ENCODE peak calls at places on chromosomes 6 and 20, in seven cellular contexts. I is cardiac fibroblast, Q is fibroblast of the aortic adventitia, R is PC-3, Y is epithelial cell of proximal tubule, P is uterus, O is IMR-90. M is an unnamed sample.

GRCh38 chr20:58587467-58587866 is 63.6 kb upstream of the STX16 start:
- DNase-seq in Y (no peak), P (no peak), R (no peak), Q (no peak), O (no peak), I (no peak), M (no peak)

GRCh38 chr6:109302176-109302575 is 80.1 kb downstream of the CD164 start:
- DNase-seq in P (no peak), I (no peak), R (no peak), Y (no peak), Q (no peak), O (no peak), M (no peak)

GRCh38 chr20:62647521-62648317 is 5.4 kb downstream of the SLCO4A1 start:
- DNase-seq in Y (no peak), P (peak), I (no peak), O (no peak), R (no peak), Q (no peak), M (no peak)

GRCh38 chr6:108446629-108447150 is 114.0 kb upstream of the FOXO3 start:
- DNase-seq in Q (no peak), I (no peak), P (no peak), Y (no peak), O (no peak), R (no peak), M (no peak)

GRCh38 chr6:116218172-116218633 is 35.7 kb downstream of the TSPYL4 start:
- DNase-seq in Q (peak), Y (no peak), O (peak), I (peak), R (peak), P (no peak), M (peak)

GRCh38 chr6:16414205-16414604 is 175.8 kb downstream of the GMPR start:
- DNase-seq in O (no peak), P (no peak), Q (peak), R (no peak), I (peak), Y (no peak), M (peak)

GRCh38 chr6:53119349-53119748 is 29.3 kb downstream of the GCM1 start:
- DNase-seq in I (peak), Y (no peak), O (no peak), Q (no peak), R (peak), P (no peak), M (peak)

GRCh38 chr20:22795897-22796296 is 211.5 kb upstream of the FOXA2 start:
- DNase-seq in O (peak), Y (peak), Q (peak), P (peak), R (peak), I (peak), M (peak)

GRCh38 chr6:53945765-53946407 is 151.1 kb downstream of the LRRC1 start:
- DNase-seq in Y (no peak), I (no peak), P (no peak), O (no peak), R (no peak), Q (no peak), M (no peak)

GRCh38 chr20:35318502-35319157 is 26.4 kb upstream of the FAM83C start:
- DNase-seq in P (no peak), O (peak), I (peak), Y (peak), R (peak), Q (peak), M (peak)

GRCh38 chr6:44266347-44266746 is 996 bp upstream of the NFKBIE start:
- DNase-seq in Y (no peak), I (no peak), P (no peak), R (no peak), Q (no peak), O (no peak), M (no peak)

GRCh38 chr20:38806855-38807655 is 1.6 kb downstream of the PPP1R16B start:
- DNase-seq in P (no peak), R (no peak), Q (no peak), Y (no peak), I (no peak), O (no peak), M (no peak)

GRCh38 chr6:73803562-73804221 is 107.7 kb downstream of the CD109 start:
- DNase-seq in R (peak), Y (peak), Q (peak), O (peak), I (peak), P (no peak), M (peak)

GRCh38 chr20:41142914-41143313 is 5.6 kb downstream of the PLCG1 start:
- DNase-seq in Q (no peak), O (no peak), Y (no peak), R (no peak), I (no peak), P (no peak), M (no peak)

GRCh38 chr6:107811591-107812218 is 12.4 kb downstream of the SCML4 start:
- DNase-seq in Y (peak), I (peak), R (peak), O (peak), P (no peak), Q (peak), M (peak)

GRCh38 chr20:34708621-34709043 is 4.5 kb downstream of the TP53INP2 start:
- DNase-seq in Y (no peak), O (peak), R (peak), Q (peak), I (peak), P (peak), M (peak)

GRCh38 chr20:46572790-46573189 is 22.3 kb upstream of the OCSTAMP start:
- DNase-seq in I (no peak), Y (no peak), Q (no peak), R (no peak), O (no peak), P (no peak), M (no peak)

GRCh38 chr20:21099653-21100589 is 6.2 kb downstream of the LINC00237 start:
- DNase-seq in P (no peak), O (peak), Y (no peak), I (peak), Q (peak), R (no peak), M (peak)

GRCh38 chr6:29376003-29376402 is 912 bp upstream of the OR12D3 start:
- DNase-seq in R (peak), P (no peak), Q (no peak), O (no peak), Y (no peak), I (peak), M (peak)

GRCh38 chr6:19803331-19804330 is 33.5 kb upstream of the ID4 start:
- DNase-seq in Q (peak), Y (no peak), I (peak), R (peak), P (no peak), O (peak), M (peak)

GRCh38 chr20:46438156-46438750 is 31.8 kb upstream of the ELMO2 start:
- DNase-seq in P (no peak), Q (peak), O (peak), R (peak), I (peak), Y (no peak), M (peak)

GRCh38 chr20:17806739-17807441 is 107.1 kb downstream of the BANF2 start:
- DNase-seq in Y (no peak), P (peak), O (peak), I (peak), R (no peak), Q (peak), M (peak)

GRCh38 chr20:63939061-63939935 is 16.9 kb downstream of the UCKL1 start:
- DNase-seq in Y (no peak), I (no peak), P (no peak), O (no peak), R (no peak), Q (no peak), M (no peak)

GRCh38 chr6:81929828-81930227 is 177.3 kb upstream of the TENT5A start:
- DNase-seq in I (peak), O (peak), P (no peak), Q (peak), R (no peak), Y (no peak), M (no peak)

GRCh38 chr20:23680151-23680550 is 8.7 kb downstream of the CST4 start:
- DNase-seq in Y (no peak), O (no peak), Q (peak), I (no peak), P (no peak), R (no peak), M (no peak)

DNA sequence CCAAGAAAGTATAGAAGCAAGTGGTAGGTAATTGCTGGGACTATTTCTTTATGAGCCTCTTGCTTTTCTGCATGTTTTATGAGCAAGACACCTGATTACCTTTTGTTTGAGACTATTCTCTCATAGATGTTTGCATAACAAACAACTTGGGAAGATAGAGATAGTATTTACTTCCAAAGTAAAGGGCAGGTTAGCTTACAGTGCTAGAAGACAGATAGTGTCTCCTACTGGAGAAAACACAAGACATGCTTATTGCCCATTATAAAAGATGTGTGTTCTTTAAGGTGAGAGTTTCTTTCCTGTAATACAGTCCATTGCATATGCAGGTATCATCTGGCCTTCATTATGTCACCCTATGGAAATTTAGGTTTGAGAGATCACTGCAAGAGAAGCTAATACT is 174.2 kb upstream of the FUT9 start:
- DNase-seq in R (no peak), I (no peak), O (no peak), Y (no peak), Q (no peak), P (no peak), M (no peak)
- TF ChIP-seq CTCF in R (no peak), I (no peak), O (no peak), Y (no peak), Q (no peak), P (no peak), M (no peak)

DNA sequence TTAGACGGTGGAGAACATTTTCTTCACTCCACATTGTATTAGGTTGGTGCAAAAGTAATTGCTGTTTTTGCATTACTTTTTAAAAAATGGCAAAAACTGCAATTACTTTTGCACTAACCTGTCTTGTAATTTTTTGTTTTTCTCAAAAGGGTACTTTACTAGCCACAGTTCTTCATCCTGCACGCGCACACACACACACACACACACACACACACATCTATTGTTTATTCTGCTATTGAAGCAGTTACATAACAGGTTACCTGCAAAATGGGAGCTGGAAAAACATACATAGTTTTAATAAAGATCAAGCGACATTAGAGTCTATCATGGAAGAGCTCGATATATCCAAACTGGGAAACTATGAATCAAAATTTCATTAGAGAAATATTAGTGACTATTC is 235.2 kb downstream of the SIM1 start:
- DNase-seq in I (no peak), O (no peak), P (no peak), R (no peak), Y (no peak), Q (no peak), M (no peak)
- H3K4me3 ChIP-seq in I (no peak), O (no peak), P (no peak), R (peak), Y (no peak), Q (no peak), M (no peak)

DNA sequence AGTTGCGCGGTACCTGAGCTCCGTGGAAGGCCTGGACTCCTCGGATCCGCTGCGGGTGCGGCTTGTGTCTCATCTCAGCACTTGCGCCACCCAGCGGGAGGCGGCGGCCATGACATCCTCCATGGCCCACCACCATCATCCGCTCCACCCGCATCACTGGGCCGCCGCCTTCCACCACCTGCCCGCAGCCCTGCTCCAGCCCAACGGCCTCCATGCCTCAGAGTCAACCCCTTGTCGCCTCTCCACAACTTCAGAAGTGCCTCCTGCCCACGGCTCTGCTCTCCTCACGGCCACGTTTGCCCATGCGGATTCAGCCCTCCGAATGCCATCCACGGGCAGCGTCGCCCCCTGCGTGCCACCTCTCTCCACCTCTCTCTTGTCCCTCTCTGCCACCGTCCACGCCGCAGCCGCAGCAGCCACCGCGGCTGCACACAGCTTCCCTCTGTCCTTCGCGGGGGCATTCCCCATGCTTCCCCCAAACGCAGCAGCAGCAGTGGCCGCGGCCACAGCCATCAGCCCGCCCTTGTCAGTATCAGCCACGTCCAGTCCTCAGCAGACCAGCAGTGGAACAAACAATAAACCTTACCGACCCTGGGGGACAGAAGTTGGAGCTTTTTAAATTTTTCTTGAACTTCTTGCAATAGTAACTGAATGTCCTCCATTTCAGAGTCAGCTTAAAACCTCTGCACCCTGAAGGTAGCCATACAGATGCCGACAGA is 9.9 kb downstream of the HEY2 start:
- DNase-seq in O (no peak), I (no peak), Y (no peak), Q (no peak), R (no peak), P (no peak), M (no peak)
- TF ChIP-seq CTCF in O (no peak), I (peak), Y (peak), Q (peak), R (peak), P (no peak), M (peak)

GRCh38 chr6:103617642-103618041 is 1242.1 kb downstream of the HACE1 start:
- DNase-seq in Y (no peak), O (no peak), Q (no peak), I (no peak), R (no peak), P (no peak), M (no peak)
- H3K4me3 ChIP-seq in Y (no peak), O (no peak), Q (no peak), I (no peak), R (no peak), P (no peak), M (no peak)

DNA sequence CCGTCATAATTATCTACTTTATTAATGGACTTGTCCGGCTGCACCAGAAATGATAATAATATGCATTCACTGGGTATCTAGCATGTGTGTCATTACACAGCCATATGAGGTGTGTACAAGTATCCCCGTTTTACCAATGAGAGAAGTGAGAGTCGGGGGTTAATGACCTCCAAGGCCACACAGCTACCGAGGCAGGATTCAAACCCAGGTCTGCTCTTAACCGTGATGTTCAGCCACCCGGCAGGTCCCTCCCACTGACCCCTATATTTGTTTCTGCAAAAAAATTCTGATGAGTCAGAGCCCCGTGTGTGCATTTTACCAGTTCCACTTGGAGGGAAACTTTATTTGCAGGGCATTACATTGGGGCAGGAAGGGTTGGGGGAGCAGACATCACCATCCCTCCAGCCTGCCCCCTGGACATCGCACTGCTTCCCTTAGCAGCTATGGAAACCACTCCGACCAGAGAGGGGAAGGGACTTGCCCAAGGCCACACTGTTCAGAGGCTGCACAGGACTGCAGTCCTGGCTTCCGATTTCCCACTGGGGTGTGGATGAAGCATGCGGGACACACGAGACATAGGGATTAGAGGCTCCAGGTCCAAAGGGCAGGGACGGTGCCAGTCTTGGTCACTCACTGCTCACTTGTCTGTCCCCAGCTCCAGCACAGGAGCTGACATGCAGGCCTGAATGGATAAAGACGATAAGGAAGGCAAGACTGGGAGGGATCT is 10.1 kb upstream of the SRC start:
- DNase-seq in Y (no peak), Q (no peak), I (peak), R (peak), O (peak), P (peak), M (peak)
- TF ChIP-seq CTCF in Y (no peak), Q (no peak), I (no peak), R (no peak), O (no peak), P (no peak), M (no peak)

M was measured in fibroblast of villous mesenchyme.